ENCODE peak calls at places on chromosomes 16 and 17, in five cellular contexts. One of them, this sample, is unnamed. For H3K4me1, the result is how much of the 10 kb centered on the place peaks cover.

GRCh38 chr16:62977876-62978275 is 941.6 kb upstream of the CDH8 start:
- DNase-seq in ascending aorta: no peak
- DNase-seq in neural progenitor cell: no peak
- DNase-seq in left ventricle myocardium inferior: no peak
- DNase-seq in left lung: no peak
- DNase-seq in this sample: no peak

GRCh38 chr17:34728771-34729310 is 149.5 kb downstream of the TMEM132E start:
- DNase-seq in ascending aorta: no peak
- DNase-seq in neural progenitor cell: no peak
- DNase-seq in left ventricle myocardium inferior: no peak
- DNase-seq in left lung: no peak
- DNase-seq in this sample: no peak

GRCh38 chr16:78925071-78925714 is 675.3 kb downstream of the MAF start:
- DNase-seq in ascending aorta: no peak
- DNase-seq in neural progenitor cell: peak
- DNase-seq in left ventricle myocardium inferior: peak
- DNase-seq in left lung: no peak
- DNase-seq in this sample: no peak

GRCh38 chr16:23532448-23532847 is 22.2 kb upstream of the GGA2 start:
- DNase-seq in ascending aorta: no peak
- DNase-seq in neural progenitor cell: no peak
- DNase-seq in left ventricle myocardium inferior: no peak
- DNase-seq in left lung: no peak
- DNase-seq in this sample: no peak

GRCh38 chr17:49513616-49514373 is 18.7 kb downstream of the NGFR start:
- DNase-seq in ascending aorta: no peak
- DNase-seq in neural progenitor cell: no peak
- DNase-seq in left ventricle myocardium inferior: peak
- DNase-seq in left lung: no peak
- DNase-seq in this sample: no peak

GRCh38 chr17:38881600-38882191 is 11.8 kb downstream of the LASP1 start:
- DNase-seq in ascending aorta: no peak
- DNase-seq in neural progenitor cell: peak
- DNase-seq in left ventricle myocardium inferior: peak
- DNase-seq in left lung: peak
- DNase-seq in this sample: peak

GRCh38 chr16:10668322-10669045 is 26.2 kb downstream of the TEKT5 start:
- DNase-seq in ascending aorta: no peak
- DNase-seq in neural progenitor cell: peak
- DNase-seq in left ventricle myocardium inferior: no peak
- DNase-seq in left lung: no peak
- DNase-seq in this sample: no peak

GRCh38 chr16:56288019-56288418 is 96.7 kb downstream of the GNAO1 start:
- DNase-seq in ascending aorta: no peak
- DNase-seq in neural progenitor cell: no peak
- DNase-seq in left ventricle myocardium inferior: no peak
- DNase-seq in left lung: no peak
- DNase-seq in this sample: no peak

GRCh38 chr16:67025151-67025550 is 3.8 kb upstream of the CBFB start:
- DNase-seq in ascending aorta: peak
- DNase-seq in neural progenitor cell: no peak
- DNase-seq in left ventricle myocardium inferior: no peak
- DNase-seq in left lung: no peak
- DNase-seq in this sample: peak

GRCh38 chr16:81263470-81264200 is 25.1 kb downstream of the BCO1 start:
- DNase-seq in ascending aorta: no peak
- DNase-seq in neural progenitor cell: no peak
- DNase-seq in left ventricle myocardium inferior: no peak
- DNase-seq in left lung: peak
- DNase-seq in this sample: no peak

GRCh38 chr16:85309656-85310587 is 197.7 kb upstream of the CIBAR2 start:
- DNase-seq in ascending aorta: no peak
- DNase-seq in neural progenitor cell: peak
- DNase-seq in left ventricle myocardium inferior: peak
- DNase-seq in left lung: peak
- DNase-seq in this sample: no peak
- H3K4me1 ChIP-seq in ascending aorta: under half
- H3K4me1 ChIP-seq in neural progenitor cell: under half
- H3K4me1 ChIP-seq in left ventricle myocardium inferior: half or more
- H3K4me1 ChIP-seq in left lung: under half
- H3K4me1 ChIP-seq in this sample: half or more

DNA sequence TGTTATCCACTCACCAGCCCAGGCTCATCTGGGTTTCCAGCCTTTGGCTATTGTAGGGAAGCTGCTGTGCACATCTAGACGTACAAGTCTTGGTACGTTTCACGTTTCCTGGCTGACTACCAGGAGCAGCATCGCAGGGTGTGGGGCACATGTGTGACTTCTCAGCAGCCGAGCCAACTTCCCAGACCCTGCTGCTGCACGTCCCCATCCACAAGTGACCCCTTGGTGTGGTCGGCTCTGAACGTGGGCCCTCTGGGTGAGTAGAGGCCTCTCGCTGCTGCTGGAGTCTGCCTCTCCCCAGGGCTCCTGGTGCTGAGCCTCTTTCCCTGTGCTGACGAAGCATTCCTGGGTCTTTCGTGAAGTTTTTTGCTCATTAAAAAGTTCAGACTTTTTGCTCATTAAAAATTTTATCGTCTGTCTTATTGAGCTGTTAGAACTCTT is 70.2 kb upstream of the ZNF750 start:
- DNase-seq in ascending aorta: no peak
- DNase-seq in neural progenitor cell: no peak
- DNase-seq in left ventricle myocardium inferior: no peak
- DNase-seq in left lung: no peak
- DNase-seq in this sample: no peak
- H3K27ac ChIP-seq in ascending aorta: no peak
- H3K27ac ChIP-seq in neural progenitor cell: no peak
- H3K27ac ChIP-seq in left ventricle myocardium inferior: no peak
- H3K27ac ChIP-seq in left lung: no peak
- H3K27ac ChIP-seq in this sample: peak

GRCh38 chr17:40315678-40316570 is 6.9 kb downstream of the RARA start:
- DNase-seq in ascending aorta: peak
- DNase-seq in neural progenitor cell: no peak
- DNase-seq in left ventricle myocardium inferior: peak
- DNase-seq in left lung: no peak
- DNase-seq in this sample: no peak

GRCh38 chr17:40317880-40318834 is 9.2 kb downstream of the RARA start:
- DNase-seq in ascending aorta: peak
- DNase-seq in neural progenitor cell: peak
- DNase-seq in left ventricle myocardium inferior: peak
- DNase-seq in left lung: peak
- DNase-seq in this sample: peak

GRCh38 chr17:40318835-40319332 is 9.9 kb downstream of the RARA start:
- DNase-seq in ascending aorta: peak
- DNase-seq in neural progenitor cell: no peak
- DNase-seq in left ventricle myocardium inferior: peak
- DNase-seq in left lung: peak
- DNase-seq in this sample: peak

GRCh38 chr17:40316571-40317344 is 7.8 kb downstream of the RARA start:
- DNase-seq in ascending aorta: peak
- DNase-seq in neural progenitor cell: peak
- DNase-seq in left ventricle myocardium inferior: peak
- DNase-seq in left lung: peak
- DNase-seq in this sample: no peak

DNA sequence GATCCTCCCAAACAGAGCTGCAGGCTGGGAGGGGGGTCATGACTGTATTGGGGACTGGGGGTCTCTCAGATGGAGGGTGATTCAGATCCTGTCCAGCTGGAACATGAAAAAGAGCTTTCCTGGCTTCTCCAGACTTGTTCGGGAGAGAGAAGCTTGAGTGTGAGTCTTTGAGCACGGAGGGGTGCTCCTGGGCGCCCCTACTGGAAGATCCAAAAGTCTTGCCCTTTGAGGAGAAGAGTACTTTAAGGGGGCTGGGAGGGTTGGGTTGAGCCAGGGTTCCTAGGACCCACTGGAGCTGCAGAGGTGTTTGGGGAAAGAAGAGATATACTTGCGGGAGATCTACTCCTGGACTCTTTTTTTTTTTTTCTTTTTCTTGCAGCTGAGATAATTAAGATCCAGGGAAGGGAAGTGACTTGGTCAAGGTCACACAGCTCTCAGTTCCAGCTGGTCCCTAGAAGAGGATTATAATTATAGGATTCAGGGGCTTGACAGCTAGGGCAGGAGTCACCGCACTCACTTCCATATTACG is 8.4 kb downstream of the RARA start:
- DNase-seq in ascending aorta: peak
- DNase-seq in neural progenitor cell: peak
- DNase-seq in left ventricle myocardium inferior: peak
- DNase-seq in left lung: peak
- DNase-seq in this sample: no peak
- TF ChIP-seq CTCF in ascending aorta: peak
- TF ChIP-seq CTCF in neural progenitor cell: peak
- TF ChIP-seq CTCF in left ventricle myocardium inferior: peak
- TF ChIP-seq CTCF in left lung: peak
- TF ChIP-seq CTCF in this sample: peak

DNA sequence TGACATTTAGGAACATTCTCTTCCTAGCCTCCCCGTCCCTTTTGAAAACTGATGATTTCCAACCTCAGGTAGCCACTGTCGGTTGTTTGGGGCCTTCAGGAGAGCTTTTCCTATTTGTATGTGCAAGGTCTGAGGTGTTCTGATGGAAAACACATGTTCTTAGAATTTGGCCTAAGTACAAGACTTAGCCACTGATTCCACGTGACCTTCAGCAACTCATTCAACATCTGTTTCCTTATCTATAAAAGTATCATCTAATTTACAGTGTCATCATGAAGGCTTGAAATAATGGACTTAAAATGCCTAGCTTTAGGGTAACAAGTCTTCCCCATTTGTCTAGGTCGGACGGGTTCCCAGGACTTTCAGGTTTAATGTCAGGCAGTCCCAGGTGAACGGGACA is 259.3 kb downstream of the SOX9 start:
- DNase-seq in ascending aorta: no peak
- DNase-seq in neural progenitor cell: no peak
- DNase-seq in left ventricle myocardium inferior: no peak
- DNase-seq in left lung: no peak
- DNase-seq in this sample: no peak
- H3K4me1 ChIP-seq in ascending aorta: under half
- H3K4me1 ChIP-seq in neural progenitor cell: under half
- H3K4me1 ChIP-seq in left ventricle myocardium inferior: under half
- H3K4me1 ChIP-seq in left lung: under half
- H3K4me1 ChIP-seq in this sample: under half

GRCh38 chr17:31050948-31051347 is 43.8 kb upstream of the NF1 start:
- DNase-seq in ascending aorta: no peak
- DNase-seq in neural progenitor cell: no peak
- DNase-seq in left ventricle myocardium inferior: no peak
- DNase-seq in left lung: no peak
- DNase-seq in this sample: no peak
- H3K27ac ChIP-seq in ascending aorta: peak
- H3K27ac ChIP-seq in neural progenitor cell: no peak
- H3K27ac ChIP-seq in left ventricle myocardium inferior: no peak
- H3K27ac ChIP-seq in left lung: no peak
- H3K27ac ChIP-seq in this sample: no peak

This sample was measured in CD8-positive, alpha-beta T cell.